ENCODE peak calls at places on chromosomes 4 and X, in nine cellular contexts. T is kidney epithelial cell, Q is MM.1S, J is HCT116, L is tibial artery, O is cardiac fibroblast, N is small intestine, E is fibroblast of lung, U is uterus. I is an unnamed sample.

GRCh38 chrX:107205770-107206696 is at the start of the genes DNAAF6 and NUP62CL:
- DNase-seq in T (no peak), Q (peak), J (peak), L (peak), O (peak), N (peak), E (peak), U (peak), I (peak)

GRCh38 chr4:81343046-81343445 is 128.0 kb upstream of the PRKG2 start:
- DNase-seq in T (no peak), Q (no peak), J (no peak), L (no peak), O (peak), N (no peak), E (peak), U (no peak), I (peak)

GRCh38 chrX:9465380-9466114 is 689 bp downstream of the TBL1X start:
- DNase-seq in T (no peak), Q (peak), J (no peak), L (no peak), O (peak), N (no peak), E (no peak), U (peak), I (no peak)

GRCh38 chrX:48793935-48794334 is 7.5 kb downstream of the GATA1 start:
- DNase-seq in T (no peak), Q (no peak), J (no peak), L (no peak), O (no peak), N (no peak), E (no peak), U (no peak), I (no peak)

GRCh38 chr4:151953286-151953685 is 192.5 kb upstream of the GATB start:
- DNase-seq in T (no peak), Q (no peak), J (no peak), L (no peak), O (peak), N (no peak), E (no peak), U (no peak), I (no peak)

GRCh38 chr4:121800638-121800960 is 524 bp upstream of the EXOSC9 start:
- DNase-seq in T (no peak), Q (no peak), J (no peak), L (no peak), O (no peak), N (no peak), E (no peak), U (no peak), I (no peak)

GRCh38 chr4:76634239-76634638 is 199.2 kb downstream of the SHROOM3 start:
- DNase-seq in T (no peak), Q (no peak), J (no peak), L (no peak), O (peak), N (no peak), E (peak), U (no peak), I (peak)

GRCh38 chr4:41939016-41939623 is 3.9 kb downstream of the TMEM33 start:
- DNase-seq in T (no peak), Q (no peak), J (no peak), L (no peak), O (peak), N (no peak), E (peak), U (no peak), I (peak)

GRCh38 chr4:15106417-15106816 is 104.1 kb downstream of the CPEB2 start:
- DNase-seq in T (no peak), Q (no peak), J (no peak), L (no peak), O (peak), N (peak), E (peak), U (no peak), I (no peak)

GRCh38 chrX:150605603-150606002 is 37.2 kb downstream of the MTM1 start:
- DNase-seq in T (no peak), Q (no peak), J (no peak), L (no peak), O (no peak), N (no peak), E (no peak), U (no peak), I (no peak)

GRCh38 chrX:128927363-128927762 is 595.9 kb downstream of the SMARCA1 start:
- DNase-seq in T (no peak), Q (no peak), J (no peak), L (no peak), O (no peak), N (no peak), E (no peak), U (no peak), I (no peak)
- H3K4me3 ChIP-seq in T (no peak), Q (no peak), J (no peak), L (no peak), O (no peak), N (no peak), E (no peak), U (no peak), I (no peak)

DNA sequence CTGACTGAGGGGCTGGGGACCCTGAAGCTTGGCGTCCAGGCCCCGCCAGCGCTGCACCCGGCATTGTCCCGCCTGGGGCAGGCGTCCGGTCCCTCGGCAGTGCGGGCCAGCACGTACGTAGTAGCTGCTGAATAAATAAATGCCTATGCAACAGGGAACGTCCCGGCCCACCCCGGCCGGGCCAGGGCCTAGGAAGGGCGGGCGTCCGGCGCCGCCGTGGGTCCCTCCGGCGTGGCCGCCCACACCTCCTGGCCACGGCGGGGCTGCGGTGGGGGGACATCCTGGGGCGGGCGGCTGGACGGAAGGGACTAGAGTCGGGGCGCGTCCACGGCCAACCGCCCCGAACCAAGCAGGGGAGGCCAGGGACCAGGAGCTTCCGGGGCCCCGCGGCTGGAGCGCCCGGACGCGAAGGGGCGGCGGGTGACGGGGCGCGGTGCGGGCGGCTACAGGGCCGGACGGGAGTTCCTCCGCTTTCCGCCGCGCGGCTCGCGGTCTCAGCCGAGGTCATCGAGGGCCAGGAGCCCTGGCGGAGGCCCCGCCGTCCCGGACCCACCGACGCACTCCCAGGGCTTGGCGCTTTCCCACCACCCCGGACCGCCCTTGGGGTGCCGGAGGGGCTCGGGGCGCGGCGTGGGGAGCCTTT is 856 bp upstream of the WWC2 start:
- DNase-seq in T (no peak), Q (peak), J (no peak), L (peak), O (peak), N (peak), E (peak), U (peak), I (peak)
- H3K4me3 ChIP-seq in T (peak), Q (peak), J (peak), L (peak), O (peak), N (peak), E (peak), U (peak), I (peak)

GRCh38 chr4:107658400-107659326 is 61.4 kb downstream of the PAPSS1 start:
- DNase-seq in T (no peak), Q (no peak), J (no peak), L (no peak), O (no peak), N (no peak), E (no peak), U (no peak), I (peak)
- H3K4me3 ChIP-seq in T (no peak), Q (no peak), J (no peak), L (no peak), O (no peak), N (no peak), E (no peak), U (no peak), I (no peak)

DNA sequence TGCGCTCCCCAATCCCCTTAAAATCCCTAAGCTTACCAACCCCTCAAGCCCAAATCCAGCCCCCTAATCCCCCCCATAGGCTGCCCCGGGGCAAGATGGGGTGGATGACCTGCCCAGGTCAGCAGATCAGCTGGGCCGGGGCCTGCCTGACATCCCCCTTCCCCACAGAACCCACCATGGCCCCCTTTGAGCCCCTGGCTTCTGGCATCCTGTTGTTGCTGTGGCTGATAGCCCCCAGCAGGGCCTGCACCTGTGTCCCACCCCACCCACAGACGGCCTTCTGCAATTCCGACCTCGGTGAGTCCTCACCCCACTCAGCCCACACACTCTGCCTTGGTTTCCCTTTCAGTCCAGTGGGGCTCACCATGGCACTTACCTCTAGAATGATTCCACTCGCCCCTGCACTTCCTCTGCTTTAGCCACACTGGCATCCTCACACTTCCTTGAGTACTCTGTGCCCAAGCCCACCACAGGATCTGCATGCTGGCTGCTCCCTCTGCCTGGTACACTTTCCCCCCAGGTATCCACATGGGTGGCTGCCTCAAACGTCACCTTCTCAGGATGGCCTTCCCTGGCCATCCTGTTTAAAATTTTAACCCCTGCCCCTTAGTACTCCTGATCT is 1.1 kb downstream of the TIMP1 start:
- DNase-seq in T (no peak), Q (no peak), J (no peak), L (no peak), O (no peak), N (no peak), E (no peak), U (no peak), I (no peak)
- H3K4me3 ChIP-seq in T (peak), Q (no peak), J (peak), L (peak), O (peak), N (no peak), E (peak), U (no peak), I (peak)